ENCODE peak calls at places on chromosomes 5 and 9, in seven cellular contexts. M, V, N, L, X, A and D are unnamed samples.

GRCh38 chr9:127283917-127284316 is 19.3 kb downstream of the GARNL3 start:
- DNase-seq in M (no peak), V (peak), N (peak), L (peak), X (no peak), A (no peak), D (no peak)

GRCh38 chr5:43208658-43209057 is 16.6 kb downstream of the NIM1K start:
- DNase-seq in M (no peak), V (no peak), N (no peak), L (no peak), X (no peak), A (no peak), D (no peak)

GRCh38 chr5:95327211-95327610 is 42.3 kb upstream of the MCTP1 start:
- DNase-seq in M (no peak), V (no peak), N (no peak), L (no peak), X (no peak), A (no peak), D (no peak)

GRCh38 chr5:58493136-58493535 is 1.9 kb downstream of the GAPT start:
- DNase-seq in M (no peak), V (no peak), N (no peak), L (no peak), X (no peak), A (no peak), D (no peak)

GRCh38 chr5:170483701-170484458 is 19.9 kb upstream of the KCNIP1 start:
- DNase-seq in M (no peak), V (no peak), N (no peak), L (no peak), X (no peak), A (no peak), D (no peak)

GRCh38 chr5:82639393-82640144 is 361.4 kb upstream of the RPS23 start:
- DNase-seq in M (no peak), V (no peak), N (no peak), L (no peak), X (no peak), A (no peak), D (no peak)

GRCh38 chr9:36441966-36442365 is 41.9 kb upstream of the RNF38 start:
- DNase-seq in M (no peak), V (no peak), N (no peak), L (peak), X (no peak), A (no peak), D (no peak)

GRCh38 chr5:176319827-176320554 is 41.6 kb downstream of the KIAA1191 start:
- DNase-seq in M (no peak), V (no peak), N (no peak), L (no peak), X (no peak), A (no peak), D (no peak)

GRCh38 chr5:9955586-9955985 is 294.1 kb downstream of the ATPSCKMT start:
- DNase-seq in M (no peak), V (no peak), N (no peak), L (no peak), X (no peak), A (no peak), D (no peak)

GRCh38 chr5:11962122-11962521 is 57.9 kb upstream of the CTNND2 start:
- DNase-seq in M (no peak), V (no peak), N (no peak), L (peak), X (no peak), A (no peak), D (no peak)

GRCh38 chr9:76374702-76375543 is 19.3 kb downstream of the RFK start:
- DNase-seq in M (no peak), V (no peak), N (no peak), L (peak), X (no peak), A (no peak), D (no peak)

GRCh38 chr5:132411382-132411925 is 41.9 kb downstream of the SLC22A5 start:
- DNase-seq in M (no peak), V (no peak), N (no peak), L (no peak), X (no peak), A (no peak), D (no peak)

GRCh38 chr5:14579246-14579645 is 2.3 kb upstream of the OTULINL start:
- DNase-seq in M (no peak), V (no peak), N (no peak), L (no peak), X (no peak), A (no peak), D (no peak)

GRCh38 chr9:111630182-111631070 is 708 bp upstream of the DNAJC25 start:
- DNase-seq in M (no peak), V (no peak), N (no peak), L (no peak), X (no peak), A (no peak), D (no peak)

GRCh38 chr5:25963251-25964008 is 1075.0 kb downstream of the CDH9 start:
- DNase-seq in M (no peak), V (no peak), N (peak), L (no peak), X (no peak), A (no peak), D (no peak)

GRCh38 chr9:107158321-107158720 is 124.8 kb upstream of the RAD23B start:
- DNase-seq in M (peak), V (no peak), N (peak), L (peak), X (no peak), A (no peak), D (peak)

GRCh38 chr5:96093890-96094381 is 132.3 kb upstream of the ELL2 start:
- DNase-seq in M (no peak), V (no peak), N (no peak), L (no peak), X (no peak), A (no peak), D (no peak)

GRCh38 chr5:151255621-151256286 is 2.8 kb downstream of the GM2A start:
- DNase-seq in M (no peak), V (no peak), N (no peak), L (no peak), X (no peak), A (no peak), D (no peak)

GRCh38 chr9:86720893-86721698 is 226.2 kb downstream of the GAS1 start:
- DNase-seq in M (no peak), V (no peak), N (no peak), L (no peak), X (no peak), A (no peak), D (no peak)